ENCODE peak calls at places on chromosome 1, in six cellular contexts. G, F, D, B, X and S are unnamed samples.

GRCh38 chr1:6471086-6471841 is 5.3 kb upstream of the TNFRSF25 start:
- DNase-seq in G (no peak), F (no peak), D (no peak), B (no peak), X (no peak), S (no peak)

GRCh38 chr1:184888505-184888904 is 85.8 kb downstream of the NIBAN1 start:
- DNase-seq in G (no peak), F (no peak), D (no peak), B (peak), X (peak), S (no peak)

GRCh38 chr1:8560611-8561544 is 243.0 kb downstream of the SLC45A1 start:
- DNase-seq in G (no peak), F (no peak), D (no peak), B (peak), X (peak), S (no peak)

GRCh38 chr1:27542463-27543273 is 52.7 kb upstream of the WASF2 start:
- DNase-seq in G (peak), F (peak), D (no peak), B (peak), X (peak), S (peak)

GRCh38 chr1:56864430-56864829 is 9.8 kb downstream of the C8A start:
- DNase-seq in G (no peak), F (no peak), D (no peak), B (no peak), X (no peak), S (no peak)

GRCh38 chr1:64133036-64133435 is 70.4 kb upstream of the UBE2U start:
- DNase-seq in G (no peak), F (no peak), D (no peak), B (peak), X (peak), S (no peak)

GRCh38 chr1:198932351-198932991 is 293.6 kb downstream of the PTPRC start:
- DNase-seq in G (no peak), F (no peak), D (no peak), B (no peak), X (no peak), S (no peak)

GRCh38 chr1:151001592-151001991 is 5.1 kb downstream of the MINDY1 start:
- DNase-seq in G (no peak), F (no peak), D (no peak), B (no peak), X (no peak), S (no peak)

GRCh38 chr1:228283043-228283371 is 75.2 kb downstream of the OBSCN start:
- DNase-seq in G (no peak), F (no peak), D (no peak), B (no peak), X (no peak), S (no peak)

GRCh38 chr1:32351859-32352745 is 10.2 kb downstream of the FAM229A start:
- DNase-seq in G (no peak), F (peak), D (peak), B (peak), X (peak), S (no peak)

GRCh38 chr1:61585714-61586113 is 139.2 kb downstream of the TM2D1 start:
- DNase-seq in G (no peak), F (no peak), D (no peak), B (no peak), X (no peak), S (peak)

GRCh38 chr1:226314055-226314454 is 5.1 kb upstream of the LIN9 start:
- DNase-seq in G (no peak), F (no peak), D (no peak), B (no peak), X (no peak), S (no peak)

GRCh38 chr1:9041116-9041779 is 15.0 kb upstream of the SLC2A7 start:
- DNase-seq in G (no peak), F (no peak), D (no peak), B (no peak), X (no peak), S (no peak)

GRCh38 chr1:153796786-153797659 is 21.8 kb downstream of the SLC27A3 start:
- DNase-seq in G (peak), F (peak), D (peak), B (peak), X (peak), S (no peak)

GRCh38 chr1:202850593-202851362 is 38.2 kb downstream of the RABIF start:
- DNase-seq in G (no peak), F (no peak), D (peak), B (no peak), X (no peak), S (no peak)

GRCh38 chr1:77401384-77401783 is 119.6 kb downstream of the AK5 start:
- DNase-seq in G (no peak), F (no peak), D (no peak), B (no peak), X (no peak), S (no peak)

GRCh38 chr1:228541725-228542124 is 54.5 kb downstream of the RNF187 start:
- DNase-seq in G (no peak), F (peak), D (no peak), B (no peak), X (no peak), S (no peak)

GRCh38 chr1:86296305-86297205 is 99.6 kb downstream of the ODF2L start:
- DNase-seq in G (no peak), F (no peak), D (no peak), B (no peak), X (no peak), S (peak)

GRCh38 chr1:1197551-1198422 is 8.6 kb downstream of the TNFRSF18 start:
- DNase-seq in G (no peak), F (no peak), D (no peak), B (no peak), X (no peak), S (no peak)

GRCh38 chr1:36322786-36323635 is 434 bp downstream of the EVA1B start:
- DNase-seq in G (no peak), F (peak), D (peak), B (peak), X (peak), S (no peak)

GRCh38 chr1:36322085-36322785 is 1.2 kb downstream of the EVA1B start:
- DNase-seq in G (no peak), F (no peak), D (no peak), B (peak), X (peak), S (no peak)

GRCh38 chr1:36321119-36321951 is 2.1 kb downstream of the EVA1B start:
- DNase-seq in G (no peak), F (peak), D (peak), B (peak), X (peak), S (no peak)

GRCh38 chr1:36320767-36321118 is 2.7 kb downstream of the EVA1B start:
- DNase-seq in G (no peak), F (no peak), D (no peak), B (no peak), X (no peak), S (no peak)

GRCh38 chr1:36320291-36320758 is 3.1 kb downstream of the EVA1B start:
- DNase-seq in G (no peak), F (no peak), D (no peak), B (no peak), X (peak), S (no peak)
- H3K4me3 ChIP-seq in G (no peak), F (no peak), D (peak), B (no peak), X (no peak), S (no peak)

GRCh38 chr1:116476321-116476720 is 94.5 kb downstream of the CD58 start:
- DNase-seq in G (no peak), F (no peak), D (no peak), B (no peak), X (no peak), S (no peak)
- H3K4me3 ChIP-seq in G (no peak), F (no peak), D (no peak), B (no peak), X (no peak), S (no peak)

GRCh38 chr1:158078569-158079080 is 85.2 kb downstream of the KIRREL1 start:
- DNase-seq in G (no peak), F (no peak), D (no peak), B (no peak), X (no peak), S (no peak)
- H3K4me3 ChIP-seq in G (no peak), F (no peak), D (no peak), B (no peak), X (no peak), S (no peak)

DNA sequence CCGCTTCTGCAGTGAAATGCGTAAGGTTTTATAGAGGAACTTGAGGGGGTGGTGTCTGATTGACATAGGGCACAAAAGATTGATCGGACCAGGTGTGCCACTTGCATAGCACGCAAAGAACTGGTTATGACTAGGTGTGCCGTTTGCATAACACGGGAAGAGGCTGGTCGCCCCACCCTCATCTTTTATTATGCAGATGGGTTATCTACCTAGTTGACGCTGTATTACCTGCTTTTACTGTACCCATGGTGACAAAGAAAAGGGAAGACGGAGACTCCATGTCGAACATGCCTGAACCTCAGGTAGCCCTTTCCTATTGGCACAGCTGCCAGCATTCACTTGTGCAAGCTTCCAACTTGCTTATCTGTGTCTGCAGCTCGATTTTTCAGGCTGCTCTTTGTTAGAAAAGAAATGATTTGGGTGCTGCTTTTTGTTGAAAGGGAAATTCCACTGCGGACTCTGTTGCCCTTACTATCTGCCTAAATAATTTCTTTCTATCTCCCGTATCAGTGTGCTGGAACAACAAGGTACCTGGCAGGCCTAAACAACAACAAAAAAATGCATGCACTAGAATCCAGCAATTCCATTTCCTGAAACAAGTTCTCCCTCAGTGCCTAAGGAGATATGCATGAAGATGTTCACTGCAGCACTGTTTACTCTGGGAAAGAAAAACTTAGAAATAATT is 194.4 kb upstream of the KAZN start:
- DNase-seq in G (no peak), F (no peak), D (no peak), B (no peak), X (no peak), S (no peak)
- H3K4me3 ChIP-seq in G (no peak), F (no peak), D (no peak), B (no peak), X (no peak), S (no peak)

GRCh38 chr1:231396643-231397042 is 25.4 kb downstream of the EGLN1 start:
- DNase-seq in G (no peak), F (no peak), D (no peak), B (no peak), X (no peak), S (no peak)

GRCh38 chr1:231393668-231394067 is 28.4 kb downstream of the EGLN1 start:
- DNase-seq in G (no peak), F (no peak), D (no peak), B (no peak), X (peak), S (no peak)

GRCh38 chr1:231395996-231396385 is 26.1 kb downstream of the EGLN1 start:
- DNase-seq in G (no peak), F (no peak), D (no peak), B (no peak), X (no peak), S (no peak)

GRCh38 chr1:231397882-231398671 is 24.0 kb downstream of the EGLN1 start:
- DNase-seq in G (no peak), F (no peak), D (no peak), B (no peak), X (no peak), S (no peak)

GRCh38 chr1:231395051-231395995 is 26.8 kb downstream of the EGLN1 start:
- DNase-seq in G (peak), F (peak), D (no peak), B (peak), X (peak), S (peak)
- H3K4me3 ChIP-seq in G (no peak), F (no peak), D (no peak), B (peak), X (no peak), S (peak)

GRCh38 chr1:206684003-206684402 is 702 bp upstream of the MAPKAPK2 start:
- DNase-seq in G (no peak), F (no peak), D (no peak), B (no peak), X (no peak), S (no peak)
- H3K4me3 ChIP-seq in G (peak), F (no peak), D (no peak), B (peak), X (peak), S (peak)

GRCh38 chr1:171636141-171636540 is 14.1 kb downstream of the MYOCOS start:
- DNase-seq in G (no peak), F (no peak), D (no peak), B (peak), X (peak), S (no peak)
- H3K4me3 ChIP-seq in G (no peak), F (no peak), D (no peak), B (no peak), X (no peak), S (no peak)

GRCh38 chr1:159007734-159008133 is 2.0 kb upstream of the IFI16 start:
- DNase-seq in G (no peak), F (no peak), D (no peak), B (no peak), X (no peak), S (no peak)

GRCh38 chr1:159008744-159009188 is 941 bp upstream of the IFI16 start:
- DNase-seq in G (no peak), F (no peak), D (no peak), B (no peak), X (peak), S (no peak)

GRCh38 chr1:159005161-159005560 is 4.5 kb upstream of the IFI16 start:
- DNase-seq in G (no peak), F (no peak), D (no peak), B (peak), X (no peak), S (no peak)

GRCh38 chr1:159009287-159009686 is 420 bp upstream of the IFI16 start:
- DNase-seq in G (no peak), F (no peak), D (no peak), B (no peak), X (no peak), S (no peak)

DNA sequence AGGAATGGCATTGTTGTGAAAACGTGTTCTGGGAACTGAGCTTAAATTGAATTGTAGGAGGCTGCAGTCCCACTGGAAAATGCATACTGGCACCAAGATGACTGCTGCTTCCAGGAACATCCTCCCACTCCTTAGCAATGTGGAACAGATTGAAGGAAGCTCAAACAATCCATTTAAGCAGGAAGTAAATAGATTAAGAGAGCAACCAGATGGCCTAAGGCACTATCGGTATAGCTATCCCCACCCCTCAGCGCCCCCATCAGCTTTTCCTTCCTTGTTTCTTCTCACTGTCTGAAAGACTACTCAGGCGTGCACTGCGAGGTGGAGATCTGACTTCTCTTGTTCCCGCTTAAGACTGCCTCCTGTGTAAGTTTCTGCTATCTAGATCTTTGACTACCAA is 4.0 kb upstream of the IFI16 start:
- DNase-seq in G (no peak), F (peak), D (no peak), B (peak), X (peak), S (no peak)
- H3K4me3 ChIP-seq in G (no peak), F (no peak), D (no peak), B (peak), X (no peak), S (no peak)

GRCh38 chr1:75797606-75798216 is 1.0 kb downstream of the MSH4 start:
- DNase-seq in G (no peak), F (no peak), D (no peak), B (no peak), X (no peak), S (no peak)

GRCh38 chr1:75794382-75794781 is 2.3 kb upstream of the MSH4 start:
- DNase-seq in G (no peak), F (no peak), D (no peak), B (no peak), X (no peak), S (no peak)

GRCh38 chr1:75795703-75796193 is 934 bp upstream of the MSH4 start:
- DNase-seq in G (no peak), F (no peak), D (no peak), B (no peak), X (no peak), S (no peak)

GRCh38 chr1:75796376-75797272 is at the start of gene MSH4:
- DNase-seq in G (no peak), F (no peak), D (no peak), B (no peak), X (no peak), S (no peak)

DNA sequence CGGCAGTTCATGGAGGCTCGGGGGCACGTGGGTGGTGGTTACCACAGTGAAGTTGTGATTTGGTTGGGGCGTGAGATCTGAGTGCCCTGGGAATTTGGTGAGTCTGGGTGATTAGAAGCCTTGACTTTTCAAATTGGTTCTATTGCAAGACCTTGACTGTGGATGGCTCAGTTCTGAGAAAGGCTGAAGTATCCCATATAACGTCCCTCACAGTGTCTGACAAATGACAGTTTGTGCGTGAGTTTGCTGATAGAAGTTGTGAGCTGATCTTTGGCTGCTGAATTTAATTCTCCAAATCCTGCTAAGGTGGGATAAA is 549 bp downstream of the MSH4 start:
- DNase-seq in G (no peak), F (no peak), D (no peak), B (no peak), X (no peak), S (no peak)
- H3K4me3 ChIP-seq in G (no peak), F (no peak), D (no peak), B (no peak), X (no peak), S (no peak)